ENCODE peak calls at places on chromosome 5, in seven cellular contexts. H is neural progenitor cell; G is adrenal gland; Q is cardiac muscle cell; X is tibial nerve; V is DND-41; K is naive thymus-derived CD4-positive, alpha-beta T cell. C is an unnamed sample.

GRCh38 chr5:92560698-92561361 is 1020.2 kb downstream of the NR2F1-AS1 start:
- DNase-seq in H (no peak), G (no peak), Q (no peak), X (no peak), V (no peak), K (no peak), C (no peak)

GRCh38 chr5:181028032-181028819 is 11.8 kb upstream of the BTNL9 start:
- DNase-seq in H (peak), G (peak), Q (no peak), X (no peak), V (no peak), K (no peak), C (peak)

GRCh38 chr5:72480836-72481235 is 26.4 kb downstream of the ZNF366 start:
- DNase-seq in H (no peak), G (no peak), Q (no peak), X (no peak), V (no peak), K (no peak), C (no peak)

GRCh38 chr5:177113566-177114424 is 19.8 kb upstream of the NSD1 start:
- DNase-seq in H (peak), G (peak), Q (peak), X (peak), V (peak), K (peak), C (peak)

GRCh38 chr5:116778015-116778414 is 203.4 kb upstream of the SEMA6A start:
- DNase-seq in H (peak), G (no peak), Q (peak), X (no peak), V (no peak), K (no peak), C (no peak)

GRCh38 chr5:177495243-177496060 is 2.0 kb downstream of the PDLIM7 start:
- DNase-seq in H (peak), G (peak), Q (peak), X (no peak), V (no peak), K (no peak), C (peak)

GRCh38 chr5:126514159-126515141 is 80.6 kb downstream of the ALDH7A1 start:
- DNase-seq in H (no peak), G (no peak), Q (no peak), X (no peak), V (no peak), K (no peak), C (peak)

GRCh38 chr5:76457685-76458491 is 54.8 kb downstream of the IQGAP2 start:
- DNase-seq in H (no peak), G (no peak), Q (no peak), X (no peak), V (no peak), K (no peak), C (no peak)

GRCh38 chr5:36777105-36777757 is 99.3 kb upstream of the NIPBL start:
- DNase-seq in H (peak), G (peak), Q (peak), X (no peak), V (no peak), K (no peak), C (peak)

GRCh38 chr5:50836356-50836755 is 169.9 kb downstream of the PARP8 start:
- DNase-seq in H (peak), G (no peak), Q (no peak), X (no peak), V (no peak), K (no peak), C (no peak)

GRCh38 chr5:146051678-146052077 is 53.7 kb downstream of the PLAC8L1 start:
- DNase-seq in H (no peak), G (no peak), Q (no peak), X (no peak), V (no peak), K (no peak), C (no peak)

GRCh38 chr5:146050061-146050460 is 55.3 kb downstream of the PLAC8L1 start:
- DNase-seq in H (no peak), G (no peak), Q (no peak), X (no peak), V (no peak), K (no peak), C (no peak)

GRCh38 chr5:146048994-146049703 is 56.2 kb downstream of the PLAC8L1 start:
- DNase-seq in H (peak), G (peak), Q (peak), X (peak), V (peak), K (no peak), C (no peak)

GRCh38 chr5:146047396-146047795 is 58.0 kb downstream of the PLAC8L1 start:
- DNase-seq in H (no peak), G (no peak), Q (no peak), X (no peak), V (no peak), K (no peak), C (no peak)

GRCh38 chr5:146049704-146050026 is 55.7 kb downstream of the PLAC8L1 start:
- DNase-seq in H (no peak), G (no peak), Q (no peak), X (no peak), V (no peak), K (no peak), C (no peak)
- H3K27ac ChIP-seq in H (no peak), G (no peak), Q (no peak), X (no peak), V (no peak), K (no peak), C (no peak)

GRCh38 chr5:32311404-32312193 is 1.1 kb downstream of the MTMR12 start:
- DNase-seq in H (peak), G (peak), Q (no peak), X (no peak), V (no peak), K (no peak), C (no peak)

GRCh38 chr5:32309766-32310165 is 3.0 kb downstream of the MTMR12 start:
- DNase-seq in H (no peak), G (no peak), Q (no peak), X (no peak), V (no peak), K (no peak), C (no peak)

GRCh38 chr5:32307769-32308194 is 5.0 kb downstream of the MTMR12 start:
- DNase-seq in H (no peak), G (no peak), Q (no peak), X (no peak), V (no peak), K (no peak), C (no peak)

GRCh38 chr5:32312194-32312681 is 501 bp downstream of the MTMR12 start:
- DNase-seq in H (peak), G (peak), Q (peak), X (peak), V (peak), K (peak), C (peak)

GRCh38 chr5:32308951-32309350 is 3.8 kb downstream of the MTMR12 start:
- DNase-seq in H (no peak), G (no peak), Q (no peak), X (no peak), V (no peak), K (no peak), C (no peak)
- H3K27ac ChIP-seq in H (no peak), G (no peak), Q (no peak), X (peak), V (no peak), K (no peak), C (no peak)

GRCh38 chr5:109328626-109329025 is 81.1 kb downstream of the PJA2 start:
- DNase-seq in H (no peak), G (no peak), Q (no peak), X (no peak), V (no peak), K (no peak), C (no peak)
- H3K27ac ChIP-seq in H (no peak), G (no peak), Q (no peak), X (peak), V (no peak), K (no peak), C (no peak)

GRCh38 chr5:78927657-78928282 is 57.3 kb downstream of the ARSB start:
- DNase-seq in H (peak), G (no peak), Q (no peak), X (no peak), V (no peak), K (no peak), C (no peak)
- H3K27ac ChIP-seq in H (no peak), G (no peak), Q (peak), X (no peak), V (no peak), K (no peak), C (no peak)

DNA sequence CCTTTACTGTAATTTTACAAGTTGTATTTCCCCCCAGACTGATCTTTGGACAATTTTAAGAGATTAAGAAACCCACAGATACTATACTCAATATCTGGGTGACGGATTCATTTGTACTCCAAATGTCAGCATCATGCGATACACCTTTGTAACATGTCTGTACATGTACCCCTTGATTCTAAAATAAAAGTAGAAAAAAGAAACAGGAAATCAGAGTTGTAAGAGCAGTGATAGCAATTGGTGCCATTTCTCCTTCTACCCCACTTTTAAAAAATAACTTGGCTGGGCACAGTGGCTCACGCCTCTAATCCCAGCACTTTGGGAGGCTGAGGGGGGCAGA is 116.9 kb downstream of the FGF1 start:
- DNase-seq in H (no peak), G (no peak), Q (no peak), X (no peak), V (no peak), K (no peak), C (no peak)
- H3K27ac ChIP-seq in H (no peak), G (peak), Q (no peak), X (peak), V (no peak), K (no peak), C (no peak)

DNA sequence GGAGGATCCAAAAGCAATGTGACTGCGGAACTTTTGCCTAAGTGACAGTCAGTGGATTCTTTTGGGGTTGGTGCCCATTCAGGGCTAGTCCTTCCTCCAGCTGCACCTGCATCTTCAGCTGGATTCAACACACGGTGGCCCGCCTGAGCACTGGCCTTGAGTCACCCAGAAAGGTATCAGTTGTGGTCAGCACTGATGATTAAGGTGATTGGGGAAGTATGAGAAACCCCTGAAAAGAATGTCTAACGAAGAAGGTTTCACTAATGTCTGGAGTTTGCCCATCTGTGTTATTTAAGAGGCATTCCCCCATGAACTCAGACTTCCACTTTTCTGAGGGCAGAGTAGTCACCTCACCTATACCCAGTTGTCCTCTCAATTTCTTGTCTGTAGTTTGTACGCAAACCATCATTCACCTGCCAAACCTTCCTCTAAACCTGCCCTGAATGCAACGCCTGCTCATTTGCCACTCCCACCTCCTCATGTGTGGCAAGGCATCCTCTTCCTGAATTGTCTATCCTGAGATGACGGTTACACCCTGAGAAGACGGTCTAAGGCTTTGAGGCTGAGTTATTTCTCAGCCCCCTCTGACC is 27.2 kb downstream of the CSF2 start:
- DNase-seq in H (no peak), G (no peak), Q (no peak), X (no peak), V (no peak), K (no peak), C (no peak)
- H3K27ac ChIP-seq in H (no peak), G (no peak), Q (no peak), X (no peak), V (no peak), K (no peak), C (no peak)

GRCh38 chr5:141714542-141715303 is 32.7 kb upstream of the ARAP3 start:
- DNase-seq in H (no peak), G (no peak), Q (no peak), X (no peak), V (no peak), K (no peak), C (no peak)
- H3K27ac ChIP-seq in H (no peak), G (no peak), Q (no peak), X (no peak), V (no peak), K (no peak), C (no peak)

GRCh38 chr5:150080696-150081435 is 5.5 kb downstream of the CSF1R start:
- DNase-seq in H (no peak), G (no peak), Q (no peak), X (no peak), V (no peak), K (no peak), C (no peak)

GRCh38 chr5:150082889-150083288 is 3.5 kb downstream of the CSF1R start:
- DNase-seq in H (no peak), G (no peak), Q (no peak), X (no peak), V (no peak), K (no peak), C (no peak)

GRCh38 chr5:150081541-150082283 is 4.6 kb downstream of the CSF1R start:
- DNase-seq in H (peak), G (peak), Q (peak), X (peak), V (no peak), K (no peak), C (peak)

GRCh38 chr5:150079655-150080461 is 6.5 kb downstream of the CSF1R start:
- DNase-seq in H (no peak), G (no peak), Q (no peak), X (no peak), V (no peak), K (no peak), C (no peak)

GRCh38 chr5:150082364-150082763 is 4.0 kb downstream of the CSF1R start:
- DNase-seq in H (no peak), G (no peak), Q (no peak), X (no peak), V (no peak), K (no peak), C (no peak)
- H3K27ac ChIP-seq in H (no peak), G (no peak), Q (no peak), X (peak), V (no peak), K (no peak), C (no peak)

GRCh38 chr5:160770718-160771117 is 81.3 kb downstream of the ATP10B start:
- DNase-seq in H (no peak), G (no peak), Q (no peak), X (no peak), V (no peak), K (no peak), C (no peak)

GRCh38 chr5:160772854-160773253 is 79.2 kb downstream of the ATP10B start:
- DNase-seq in H (no peak), G (no peak), Q (no peak), X (no peak), V (no peak), K (no peak), C (no peak)

GRCh38 chr5:160769264-160769663 is 82.7 kb downstream of the ATP10B start:
- DNase-seq in H (no peak), G (no peak), Q (no peak), X (no peak), V (no peak), K (no peak), C (no peak)

GRCh38 chr5:160774646-160775313 is 77.2 kb downstream of the ATP10B start:
- DNase-seq in H (peak), G (no peak), Q (peak), X (no peak), V (no peak), K (no peak), C (no peak)

DNA sequence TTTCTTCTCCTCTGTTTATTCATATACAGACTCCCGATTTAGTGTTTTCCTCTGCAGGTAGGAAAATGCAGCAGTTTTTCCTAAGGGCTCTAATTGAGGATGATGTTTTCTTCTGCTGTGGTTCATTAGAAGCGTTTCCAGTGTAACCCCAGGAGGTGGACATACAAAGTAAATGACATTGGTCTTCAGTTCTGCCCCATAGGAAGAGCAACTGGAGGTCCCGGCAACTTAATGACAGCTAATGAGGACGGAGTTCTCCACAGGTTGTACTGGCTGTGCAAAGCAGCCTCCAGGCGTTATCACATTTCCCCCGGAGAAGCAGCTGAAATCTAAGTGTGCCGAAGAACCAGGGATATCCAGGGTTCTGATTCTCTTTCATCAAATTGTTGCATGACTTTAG is 78.0 kb downstream of the ATP10B start:
- DNase-seq in H (peak), G (no peak), Q (no peak), X (no peak), V (no peak), K (no peak), C (no peak)
- H3K27ac ChIP-seq in H (no peak), G (no peak), Q (no peak), X (peak), V (no peak), K (no peak), C (no peak)

DNA sequence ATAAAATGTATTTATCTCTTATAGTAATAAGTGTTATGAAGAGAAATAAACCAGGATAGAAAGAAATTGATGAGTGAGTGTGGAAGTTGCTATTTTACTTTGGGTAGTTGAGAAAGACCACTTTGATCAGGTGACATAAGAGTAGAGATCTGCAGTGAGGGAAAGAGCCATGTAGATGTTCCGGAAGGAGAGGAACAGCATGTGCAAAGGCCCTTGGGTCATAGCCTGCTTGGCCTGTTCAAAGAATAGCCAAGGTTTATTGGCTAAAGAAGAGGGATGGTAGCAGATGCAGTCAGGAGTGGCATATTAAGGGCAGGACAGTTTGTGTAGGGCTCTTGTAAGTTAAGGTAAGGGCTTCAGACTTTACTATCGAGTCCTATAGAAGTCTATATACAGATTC is 3.2 kb downstream of the BTF3 start:
- DNase-seq in H (no peak), G (no peak), Q (no peak), X (no peak), V (no peak), K (no peak), C (no peak)
- H3K27ac ChIP-seq in H (no peak), G (no peak), Q (no peak), X (no peak), V (no peak), K (peak), C (no peak)